ENCODE peak calls at places on chromosome 4, in eight cellular contexts. One of them, this sample, is unnamed.

GRCh38 chr4:69881173-69881773 is 21.3 kb upstream of the SULT1E1 start:
- DNase-seq in WTC11: peak
- DNase-seq in HL-60: peak
- DNase-seq in CD14-positive monocyte: no peak
- DNase-seq in NB4: peak
- DNase-seq in nephron progenitor cell: peak
- DNase-seq in heart left ventricle: no peak
- DNase-seq in AG09309: no peak
- DNase-seq in this sample: no peak

GRCh38 chr4:72567821-72568620 is 1.0 kb downstream of the ADAMTS3 start:
- DNase-seq in WTC11: peak
- DNase-seq in HL-60: peak
- DNase-seq in CD14-positive monocyte: peak
- DNase-seq in NB4: peak
- DNase-seq in nephron progenitor cell: peak
- DNase-seq in heart left ventricle: peak
- DNase-seq in AG09309: peak
- DNase-seq in this sample: peak

GRCh38 chr4:11542952-11543351 is 114.3 kb upstream of the HS3ST1 start:
- DNase-seq in WTC11: no peak
- DNase-seq in HL-60: no peak
- DNase-seq in CD14-positive monocyte: no peak
- DNase-seq in NB4: no peak
- DNase-seq in nephron progenitor cell: no peak
- DNase-seq in heart left ventricle: no peak
- DNase-seq in AG09309: no peak
- DNase-seq in this sample: no peak

GRCh38 chr4:56215901-56216300 is 171.4 kb downstream of the AASDH start:
- DNase-seq in WTC11: no peak
- DNase-seq in HL-60: no peak
- DNase-seq in CD14-positive monocyte: no peak
- DNase-seq in NB4: peak
- DNase-seq in nephron progenitor cell: no peak
- DNase-seq in heart left ventricle: peak
- DNase-seq in AG09309: no peak
- DNase-seq in this sample: no peak

GRCh38 chr4:123750044-123750443 is 353.4 kb downstream of the SPRY1 start:
- DNase-seq in WTC11: peak
- DNase-seq in HL-60: peak
- DNase-seq in CD14-positive monocyte: no peak
- DNase-seq in NB4: no peak
- DNase-seq in nephron progenitor cell: peak
- DNase-seq in heart left ventricle: no peak
- DNase-seq in AG09309: no peak
- DNase-seq in this sample: no peak

GRCh38 chr4:85825937-85826678 is 351.2 kb downstream of the ARHGAP24 start:
- DNase-seq in WTC11: peak
- DNase-seq in HL-60: no peak
- DNase-seq in CD14-positive monocyte: no peak
- DNase-seq in NB4: peak
- DNase-seq in nephron progenitor cell: peak
- DNase-seq in heart left ventricle: peak
- DNase-seq in AG09309: peak
- DNase-seq in this sample: no peak

GRCh38 chr4:144295286-144295995 is 154.9 kb upstream of the GYPA start:
- DNase-seq in WTC11: no peak
- DNase-seq in HL-60: no peak
- DNase-seq in CD14-positive monocyte: no peak
- DNase-seq in NB4: no peak
- DNase-seq in nephron progenitor cell: no peak
- DNase-seq in heart left ventricle: no peak
- DNase-seq in AG09309: no peak
- DNase-seq in this sample: no peak

GRCh38 chr4:105474110-105474518 is 252 bp upstream of the PPA2 start:
- DNase-seq in WTC11: peak
- DNase-seq in HL-60: peak
- DNase-seq in CD14-positive monocyte: peak
- DNase-seq in NB4: no peak
- DNase-seq in nephron progenitor cell: peak
- DNase-seq in heart left ventricle: peak
- DNase-seq in AG09309: no peak
- DNase-seq in this sample: no peak

GRCh38 chr4:108171541-108172230 is 3.0 kb upstream of the LEF1 start:
- DNase-seq in WTC11: peak
- DNase-seq in HL-60: no peak
- DNase-seq in CD14-positive monocyte: no peak
- DNase-seq in NB4: no peak
- DNase-seq in nephron progenitor cell: peak
- DNase-seq in heart left ventricle: peak
- DNase-seq in AG09309: no peak
- DNase-seq in this sample: no peak

GRCh38 chr4:79081973-79082372 is 142.7 kb upstream of the PAQR3 start:
- DNase-seq in WTC11: no peak
- DNase-seq in HL-60: no peak
- DNase-seq in CD14-positive monocyte: no peak
- DNase-seq in NB4: no peak
- DNase-seq in nephron progenitor cell: no peak
- DNase-seq in heart left ventricle: no peak
- DNase-seq in AG09309: no peak
- DNase-seq in this sample: no peak

GRCh38 chr4:175998782-175999181 is 66.9 kb upstream of the WDR17 start:
- DNase-seq in WTC11: peak
- DNase-seq in HL-60: no peak
- DNase-seq in CD14-positive monocyte: no peak
- DNase-seq in NB4: no peak
- DNase-seq in nephron progenitor cell: peak
- DNase-seq in heart left ventricle: no peak
- DNase-seq in AG09309: no peak
- DNase-seq in this sample: no peak

GRCh38 chr4:125168531-125168930 is 146.2 kb upstream of the FAT4 start:
- DNase-seq in WTC11: no peak
- DNase-seq in HL-60: no peak
- DNase-seq in CD14-positive monocyte: no peak
- DNase-seq in NB4: no peak
- DNase-seq in nephron progenitor cell: no peak
- DNase-seq in heart left ventricle: no peak
- DNase-seq in AG09309: no peak
- DNase-seq in this sample: no peak

GRCh38 chr4:20185103-20185502 is 66.6 kb upstream of the SLIT2 start:
- DNase-seq in WTC11: no peak
- DNase-seq in HL-60: no peak
- DNase-seq in CD14-positive monocyte: no peak
- DNase-seq in NB4: no peak
- DNase-seq in nephron progenitor cell: no peak
- DNase-seq in heart left ventricle: no peak
- DNase-seq in AG09309: no peak
- DNase-seq in this sample: no peak

GRCh38 chr4:188993871-188994270 is 854.6 kb downstream of the TRIML1 start:
- DNase-seq in WTC11: no peak
- DNase-seq in HL-60: no peak
- DNase-seq in CD14-positive monocyte: no peak
- DNase-seq in NB4: no peak
- DNase-seq in nephron progenitor cell: no peak
- DNase-seq in heart left ventricle: no peak
- DNase-seq in AG09309: no peak
- DNase-seq in this sample: no peak

GRCh38 chr4:169229571-169230028 is 41.2 kb downstream of the SH3RF1 start:
- DNase-seq in WTC11: no peak
- DNase-seq in HL-60: no peak
- DNase-seq in CD14-positive monocyte: no peak
- DNase-seq in NB4: no peak
- DNase-seq in nephron progenitor cell: no peak
- DNase-seq in heart left ventricle: no peak
- DNase-seq in AG09309: peak
- DNase-seq in this sample: no peak

GRCh38 chr4:79682161-79682560 is 274.1 kb upstream of the GK2 start:
- DNase-seq in WTC11: no peak
- DNase-seq in HL-60: no peak
- DNase-seq in CD14-positive monocyte: no peak
- DNase-seq in NB4: no peak
- DNase-seq in nephron progenitor cell: no peak
- DNase-seq in heart left ventricle: no peak
- DNase-seq in AG09309: no peak
- DNase-seq in this sample: no peak

GRCh38 chr4:13166214-13166613 is 317.9 kb downstream of the RAB28 start:
- DNase-seq in WTC11: no peak
- DNase-seq in HL-60: no peak
- DNase-seq in CD14-positive monocyte: no peak
- DNase-seq in NB4: no peak
- DNase-seq in nephron progenitor cell: no peak
- DNase-seq in heart left ventricle: no peak
- DNase-seq in AG09309: no peak
- DNase-seq in this sample: no peak

GRCh38 chr4:148874331-148874730 is 432.1 kb upstream of the NR3C2 start:
- DNase-seq in WTC11: no peak
- DNase-seq in HL-60: no peak
- DNase-seq in CD14-positive monocyte: no peak
- DNase-seq in NB4: no peak
- DNase-seq in nephron progenitor cell: no peak
- DNase-seq in heart left ventricle: no peak
- DNase-seq in AG09309: no peak
- DNase-seq in this sample: no peak

GRCh38 chr4:9765091-9765490 is 16.3 kb upstream of the DRD5 start:
- DNase-seq in WTC11: peak
- DNase-seq in HL-60: peak
- DNase-seq in CD14-positive monocyte: no peak
- DNase-seq in NB4: peak
- DNase-seq in nephron progenitor cell: peak
- DNase-seq in heart left ventricle: no peak
- DNase-seq in AG09309: no peak
- DNase-seq in this sample: no peak
- TF ChIP-seq CTCF in WTC11: peak
- TF ChIP-seq CTCF in HL-60: peak
- TF ChIP-seq CTCF in CD14-positive monocyte: peak
- TF ChIP-seq CTCF in NB4: peak
- TF ChIP-seq CTCF in nephron progenitor cell: peak
- TF ChIP-seq CTCF in heart left ventricle: peak
- TF ChIP-seq CTCF in AG09309: peak
- TF ChIP-seq CTCF in this sample: no peak

GRCh38 chr4:128060620-128061565 is at the start of gene LARP1B:
- DNase-seq in WTC11: peak
- DNase-seq in HL-60: peak
- DNase-seq in CD14-positive monocyte: peak
- DNase-seq in NB4: peak
- DNase-seq in nephron progenitor cell: peak
- DNase-seq in heart left ventricle: peak
- DNase-seq in AG09309: peak
- DNase-seq in this sample: peak

GRCh38 chr4:128060130-128060619 is 937 bp upstream of the LARP1B start:
- DNase-seq in WTC11: no peak
- DNase-seq in HL-60: no peak
- DNase-seq in CD14-positive monocyte: no peak
- DNase-seq in NB4: peak
- DNase-seq in nephron progenitor cell: no peak
- DNase-seq in heart left ventricle: no peak
- DNase-seq in AG09309: no peak
- DNase-seq in this sample: no peak

GRCh38 chr4:128056396-128056795 is 4.7 kb upstream of the LARP1B start:
- DNase-seq in WTC11: no peak
- DNase-seq in HL-60: no peak
- DNase-seq in CD14-positive monocyte: no peak
- DNase-seq in NB4: no peak
- DNase-seq in nephron progenitor cell: no peak
- DNase-seq in heart left ventricle: no peak
- DNase-seq in AG09309: no peak
- DNase-seq in this sample: no peak

GRCh38 chr4:128061566-128062536 is 739 bp downstream of the LARP1B start:
- DNase-seq in WTC11: peak
- DNase-seq in HL-60: peak
- DNase-seq in CD14-positive monocyte: peak
- DNase-seq in NB4: peak
- DNase-seq in nephron progenitor cell: peak
- DNase-seq in heart left ventricle: peak
- DNase-seq in AG09309: no peak
- DNase-seq in this sample: peak
- TF ChIP-seq CTCF in WTC11: no peak
- TF ChIP-seq CTCF in HL-60: peak
- TF ChIP-seq CTCF in CD14-positive monocyte: no peak
- TF ChIP-seq CTCF in NB4: peak
- TF ChIP-seq CTCF in nephron progenitor cell: no peak
- TF ChIP-seq CTCF in heart left ventricle: peak
- TF ChIP-seq CTCF in AG09309: peak
- TF ChIP-seq CTCF in this sample: peak

DNA sequence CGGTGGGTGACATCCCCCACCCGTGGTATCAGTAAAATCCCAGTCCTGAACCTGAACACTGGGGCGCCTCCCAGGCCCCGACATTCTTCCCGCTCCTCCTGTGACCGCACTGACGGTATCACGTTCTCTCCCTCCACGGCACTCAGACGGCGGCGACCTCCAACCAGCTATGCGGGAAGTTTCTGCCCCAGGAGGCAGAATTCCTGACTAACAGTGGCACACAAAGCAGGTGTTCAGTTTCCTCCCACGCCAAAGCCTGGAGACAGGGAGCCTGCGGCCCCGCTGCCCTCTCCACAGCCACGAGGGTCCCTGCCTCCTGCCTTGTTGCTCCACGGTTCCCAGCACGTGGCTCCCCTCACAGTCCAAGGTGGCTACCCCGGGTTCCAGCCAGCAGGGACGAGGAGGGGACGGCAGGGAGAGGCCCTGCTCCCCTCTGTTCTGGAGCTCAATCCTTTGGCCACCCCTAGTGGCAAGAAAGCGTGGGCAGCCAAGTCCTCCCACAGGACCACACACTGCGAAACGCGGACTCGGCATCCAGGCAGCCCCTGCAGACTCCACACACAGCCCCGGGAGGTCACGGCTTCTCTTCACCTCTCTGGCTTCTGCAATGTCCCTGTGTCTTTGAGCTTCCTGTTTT is 15.2 kb downstream of the CTBP1 start:
- DNase-seq in WTC11: no peak
- DNase-seq in HL-60: no peak
- DNase-seq in CD14-positive monocyte: peak
- DNase-seq in NB4: no peak
- DNase-seq in nephron progenitor cell: peak
- DNase-seq in heart left ventricle: no peak
- DNase-seq in AG09309: no peak
- DNase-seq in this sample: peak
- TF ChIP-seq CTCF in WTC11: no peak
- TF ChIP-seq CTCF in HL-60: no peak
- TF ChIP-seq CTCF in CD14-positive monocyte: no peak
- TF ChIP-seq CTCF in NB4: no peak
- TF ChIP-seq CTCF in nephron progenitor cell: no peak
- TF ChIP-seq CTCF in heart left ventricle: peak
- TF ChIP-seq CTCF in AG09309: peak
- TF ChIP-seq CTCF in this sample: no peak

GRCh38 chr4:19164334-19164733 is 1087.4 kb upstream of the SLIT2 start:
- DNase-seq in WTC11: no peak
- DNase-seq in HL-60: no peak
- DNase-seq in CD14-positive monocyte: no peak
- DNase-seq in NB4: peak
- DNase-seq in nephron progenitor cell: no peak
- DNase-seq in heart left ventricle: no peak
- DNase-seq in AG09309: no peak
- DNase-seq in this sample: no peak
- TF ChIP-seq CTCF in WTC11: no peak
- TF ChIP-seq CTCF in HL-60: no peak
- TF ChIP-seq CTCF in CD14-positive monocyte: no peak
- TF ChIP-seq CTCF in NB4: no peak
- TF ChIP-seq CTCF in nephron progenitor cell: no peak
- TF ChIP-seq CTCF in heart left ventricle: no peak
- TF ChIP-seq CTCF in AG09309: no peak
- TF ChIP-seq CTCF in this sample: no peak